ENCODE peak calls at places on chromosomes 11 and 22, in seven cellular contexts. C is right lobe of liver, Y is A549, G is endothelial cell of umbilical vein, T is sigmoid colon, R is esophagus squamous epithelium, X is H1. M is an unnamed sample.

GRCh38 chr11:64754124-64754918 is 5.5 kb downstream of the PYGM start:
- DNase-seq in C (no peak), Y (no peak), G (no peak), T (peak), R (no peak), X (no peak), M (no peak)

GRCh38 chr11:64916040-64916847 is 765 bp downstream of the ATG2A start:
- DNase-seq in C (no peak), Y (peak), G (peak), T (peak), R (no peak), X (no peak), M (no peak)

GRCh38 chr11:8564526-8564925 is 29.5 kb downstream of the STK33 start:
- DNase-seq in C (no peak), Y (no peak), G (no peak), T (no peak), R (no peak), X (no peak), M (no peak)

GRCh38 chr11:14751975-14752407 is 108.4 kb downstream of the PDE3B start:
- DNase-seq in C (no peak), Y (no peak), G (no peak), T (no peak), R (no peak), X (no peak), M (no peak)

GRCh38 chr22:44427506-44428470 is 70.2 kb downstream of the RTL6 start:
- DNase-seq in C (peak), Y (no peak), G (no peak), T (peak), R (no peak), X (no peak), M (no peak)

GRCh38 chr11:130383363-130384168 is 44.8 kb downstream of the ADAMTS8 start:
- DNase-seq in C (no peak), Y (no peak), G (no peak), T (no peak), R (no peak), X (peak), M (no peak)

GRCh38 chr11:122843281-122844150 is 5.2 kb downstream of the CRTAM start:
- DNase-seq in C (no peak), Y (no peak), G (no peak), T (no peak), R (no peak), X (no peak), M (no peak)

GRCh38 chr11:2363816-2364370 is 13.2 kb upstream of the CD81 start:
- DNase-seq in C (no peak), Y (no peak), G (no peak), T (no peak), R (no peak), X (no peak), M (no peak)

GRCh38 chr11:87030458-87031054 is 7.2 kb upstream of the TMEM135 start:
- DNase-seq in C (no peak), Y (peak), G (no peak), T (no peak), R (no peak), X (no peak), M (no peak)

GRCh38 chr11:1744137-1744878 is 6.1 kb downstream of the IFITM10 start:
- DNase-seq in C (peak), Y (no peak), G (no peak), T (no peak), R (no peak), X (no peak), M (peak)

GRCh38 chr22:18023509-18024275 is 669 bp downstream of the MICAL3 start:
- DNase-seq in C (peak), Y (peak), G (peak), T (peak), R (no peak), X (peak), M (peak)

GRCh38 chr11:28903716-28904115 is 795.5 kb downstream of the METTL15 start:
- DNase-seq in C (no peak), Y (no peak), G (peak), T (no peak), R (no peak), X (no peak), M (no peak)

GRCh38 chr11:75996523-75997272 is 181.7 kb downstream of the UVRAG start:
- DNase-seq in C (no peak), Y (no peak), G (peak), T (no peak), R (no peak), X (no peak), M (no peak)

GRCh38 chr22:36818010-36818642 is 1.3 kb upstream of the PVALB start:
- DNase-seq in C (no peak), Y (no peak), G (no peak), T (no peak), R (no peak), X (no peak), M (no peak)

GRCh38 chr11:9969068-9969467 is 305.2 kb downstream of the SWAP70 start:
- DNase-seq in C (no peak), Y (peak), G (no peak), T (no peak), R (no peak), X (no peak), M (no peak)

GRCh38 chr11:133832096-133833081 is 12.9 kb downstream of the SPATA19 start:
- DNase-seq in C (no peak), Y (no peak), G (no peak), T (no peak), R (no peak), X (peak), M (no peak)

GRCh38 chr22:19510919-19511341 is 13.3 kb downstream of the CLDN5 start:
- DNase-seq in C (no peak), Y (no peak), G (no peak), T (no peak), R (no peak), X (no peak), M (no peak)

GRCh38 chr22:24474221-24474620 is 20.9 kb upstream of the UPB1 start:
- DNase-seq in C (peak), Y (peak), G (peak), T (no peak), R (no peak), X (no peak), M (no peak)

GRCh38 chr11:44110231-44110679 is 14.8 kb downstream of the EXT2 start:
- DNase-seq in C (peak), Y (peak), G (peak), T (no peak), R (no peak), X (peak), M (peak)

DNA sequence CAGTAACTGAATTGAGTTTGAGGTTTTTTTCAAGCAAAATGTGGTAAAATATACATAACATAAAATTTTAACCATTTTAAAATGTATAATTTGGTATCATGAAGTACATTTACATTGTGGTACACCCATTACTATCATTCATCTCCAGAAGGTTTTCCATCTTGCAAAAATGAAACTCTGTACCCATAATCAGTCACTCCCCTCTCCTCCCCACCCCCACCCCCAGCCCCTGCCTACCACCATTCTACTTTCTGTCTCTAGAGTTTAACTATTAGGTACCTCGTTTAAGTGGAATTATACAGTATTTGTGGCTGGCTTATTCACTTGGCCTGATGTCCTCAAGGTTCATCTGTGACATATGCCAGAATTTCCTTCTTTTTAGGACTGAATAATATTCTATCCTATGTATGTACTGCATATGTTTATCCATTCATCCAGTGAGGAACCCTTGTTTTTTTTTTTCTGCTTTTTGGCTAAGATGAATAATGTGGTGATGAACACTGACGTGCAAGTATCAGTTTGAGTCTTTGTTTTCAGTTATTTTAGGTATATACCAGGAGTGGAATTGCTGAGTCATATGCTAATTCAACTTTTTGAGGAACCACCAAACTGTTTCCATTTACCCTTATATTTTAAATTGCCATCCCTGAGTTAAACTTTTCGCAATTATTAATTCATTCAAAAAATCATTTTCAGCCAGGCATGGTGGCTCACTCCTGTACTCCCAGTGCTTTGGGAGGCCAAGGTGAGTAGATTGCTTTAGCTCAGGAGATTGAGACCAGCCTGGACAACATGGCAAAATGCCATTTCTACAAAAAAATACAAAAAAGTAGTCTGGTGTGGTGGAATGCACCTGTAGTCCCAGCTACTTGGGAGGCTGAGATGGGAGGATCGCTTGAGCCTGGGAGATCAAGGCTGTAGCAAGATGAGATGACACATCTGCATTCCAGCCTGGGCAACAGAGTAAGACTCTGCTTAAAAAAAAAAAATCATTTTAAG is 64.1 kb downstream of the MICAL2 start:
- DNase-seq in C (no peak), Y (no peak), G (peak), T (no peak), R (no peak), X (no peak), M (no peak)
- H3K27ac ChIP-seq in C (no peak), Y (peak), G (peak), T (peak), R (no peak), X (no peak), M (no peak)

DNA sequence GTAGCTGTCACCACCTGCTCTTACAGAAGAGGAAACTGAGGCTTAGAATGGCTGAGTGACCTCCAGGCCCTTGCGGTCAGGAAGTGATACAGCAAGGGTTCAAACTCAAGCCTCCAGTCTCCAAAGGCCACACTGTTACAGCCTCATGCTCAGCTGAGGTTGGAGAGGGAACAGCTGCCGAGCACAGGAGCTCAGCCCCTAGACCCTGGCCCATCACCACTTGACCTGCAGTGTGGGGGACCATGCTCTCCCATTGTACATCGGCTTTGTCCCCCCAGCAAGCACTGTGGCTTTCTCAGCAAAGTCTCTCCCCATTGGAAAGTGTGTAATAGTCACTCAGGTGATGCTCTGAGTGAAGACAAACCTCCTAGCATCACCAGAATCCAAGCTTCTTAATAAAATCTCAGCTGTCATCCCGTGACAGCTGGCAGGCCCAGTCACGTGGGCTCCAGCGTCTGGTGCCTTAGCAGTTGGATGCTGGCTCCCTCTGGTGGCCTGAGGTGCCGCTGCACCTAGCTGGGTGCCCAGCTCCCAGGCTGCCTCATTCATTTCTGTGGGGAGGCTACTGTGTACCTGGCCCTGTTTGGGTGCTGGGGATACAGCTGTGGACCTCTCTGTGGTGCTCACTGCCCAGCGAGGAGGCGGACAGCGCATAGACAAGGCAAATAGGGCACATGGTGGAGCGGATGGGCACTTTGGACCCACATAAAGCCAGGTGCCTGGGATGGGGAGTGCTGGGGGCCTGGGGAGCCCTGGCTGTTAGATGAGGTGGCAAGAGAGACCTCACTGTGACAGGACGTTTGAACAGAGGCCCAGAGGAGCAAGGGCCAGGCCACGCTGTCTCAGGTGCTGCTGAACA is 19.1 kb upstream of the MYRF start:
- DNase-seq in C (peak), Y (peak), G (peak), T (peak), R (peak), X (peak), M (peak)
- TF ChIP-seq POLR2A in C (no peak), Y (no peak), G (no peak), T (no peak), R (no peak), X (no peak), M (no peak)

GRCh38 chr11:17378655-17379054 is 9.8 kb downstream of the KCNJ11 start:
- DNase-seq in C (no peak), Y (no peak), G (no peak), T (no peak), R (no peak), X (no peak), M (no peak)

GRCh38 chr11:17379383-17380180 is 8.9 kb downstream of the KCNJ11 start:
- DNase-seq in C (no peak), Y (no peak), G (no peak), T (no peak), R (no peak), X (no peak), M (no peak)

GRCh38 chr11:17383466-17383865 is 5.0 kb downstream of the KCNJ11 start:
- DNase-seq in C (no peak), Y (no peak), G (no peak), T (no peak), R (no peak), X (no peak), M (no peak)

GRCh38 chr11:17382046-17382728 is 6.3 kb downstream of the KCNJ11 start:
- DNase-seq in C (no peak), Y (no peak), G (no peak), T (no peak), R (no peak), X (no peak), M (no peak)

DNA sequence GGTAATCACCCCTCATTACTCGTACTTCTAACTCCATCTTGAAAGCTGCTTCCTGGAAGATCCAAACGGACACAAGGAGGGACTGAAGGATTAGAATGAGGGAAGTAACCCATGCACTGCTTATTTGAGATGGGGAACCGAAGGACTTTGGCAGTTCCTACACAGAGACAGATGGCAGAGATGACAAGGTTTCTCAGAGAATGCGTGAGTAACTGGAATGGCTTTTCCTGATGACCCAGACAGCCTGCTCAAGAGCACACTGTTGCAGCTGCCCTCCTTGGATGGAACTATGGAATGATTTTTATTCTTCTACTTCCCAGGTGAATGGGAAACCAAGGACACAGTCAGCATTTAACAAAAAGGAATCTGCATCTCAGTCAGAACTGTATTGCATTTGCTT is 7.3 kb downstream of the KCNJ11 start:
- DNase-seq in C (no peak), Y (no peak), G (no peak), T (no peak), R (no peak), X (no peak), M (no peak)
- H3K27ac ChIP-seq in C (no peak), Y (no peak), G (no peak), T (no peak), R (no peak), X (no peak), M (no peak)

GRCh38 chr11:68750988-68751325 is 363 bp downstream of the TESMIN start:
- DNase-seq in C (peak), Y (no peak), G (no peak), T (no peak), R (no peak), X (no peak), M (no peak)

GRCh38 chr11:68750197-68750987 is 928 bp downstream of the TESMIN start:
- DNase-seq in C (no peak), Y (no peak), G (no peak), T (no peak), R (no peak), X (peak), M (no peak)

GRCh38 chr11:68749501-68750196 is 1.7 kb downstream of the TESMIN start:
- DNase-seq in C (no peak), Y (no peak), G (no peak), T (no peak), R (no peak), X (no peak), M (no peak)

GRCh38 chr11:68753300-68753699 is 2.0 kb upstream of the TESMIN start:
- DNase-seq in C (no peak), Y (no peak), G (no peak), T (no peak), R (no peak), X (no peak), M (no peak)

GRCh38 chr11:68751331-68751856 is at the start of gene TESMIN:
- DNase-seq in C (peak), Y (peak), G (peak), T (peak), R (peak), X (peak), M (peak)
- TF ChIP-seq POLR2A in C (no peak), Y (peak), G (no peak), T (no peak), R (no peak), X (peak), M (no peak)

GRCh38 chr11:107591446-107592236 is 694 bp downstream of the ELMOD1 start:
- DNase-seq in C (no peak), Y (no peak), G (peak), T (no peak), R (no peak), X (peak), M (no peak)

GRCh38 chr11:107592813-107593212 is 1.9 kb downstream of the ELMOD1 start:
- DNase-seq in C (no peak), Y (no peak), G (no peak), T (no peak), R (no peak), X (no peak), M (no peak)

GRCh38 chr11:107590460-107591097 is 368 bp upstream of the ELMOD1 start:
- DNase-seq in C (no peak), Y (no peak), G (no peak), T (no peak), R (no peak), X (no peak), M (no peak)

GRCh38 chr11:107592256-107592655 is 1.3 kb downstream of the ELMOD1 start:
- DNase-seq in C (no peak), Y (no peak), G (peak), T (no peak), R (no peak), X (no peak), M (no peak)

GRCh38 chr11:107591098-107591445 is at the start of gene ELMOD1:
- DNase-seq in C (peak), Y (peak), G (peak), T (peak), R (no peak), X (peak), M (no peak)
- H3K27ac ChIP-seq in C (no peak), Y (peak), G (no peak), T (no peak), R (no peak), X (no peak), M (no peak)

GRCh38 chr22:39317084-39317755 is 2.2 kb downstream of the RPL3 start:
- DNase-seq in C (no peak), Y (no peak), G (no peak), T (no peak), R (no peak), X (no peak), M (no peak)

GRCh38 chr22:39315389-39315788 is 4.0 kb downstream of the RPL3 start:
- DNase-seq in C (no peak), Y (no peak), G (peak), T (no peak), R (no peak), X (no peak), M (no peak)

GRCh38 chr22:39317756-39318506 is 1.5 kb downstream of the RPL3 start:
- DNase-seq in C (no peak), Y (no peak), G (peak), T (no peak), R (no peak), X (no peak), M (no peak)

GRCh38 chr22:39318507-39319283 is 728 bp downstream of the RPL3 start:
- DNase-seq in C (no peak), Y (no peak), G (no peak), T (no peak), R (no peak), X (no peak), M (no peak)

GRCh38 chr22:39316440-39317083 is 2.9 kb downstream of the RPL3 start:
- DNase-seq in C (peak), Y (peak), G (peak), T (peak), R (no peak), X (peak), M (peak)
- TF ChIP-seq POLR2A in C (no peak), Y (no peak), G (peak), T (no peak), R (no peak), X (no peak), M (no peak)